ENCODE peak calls at places on chromosomes 6 and 20, in ten cellular contexts. Y is IMR-90; Q is effector memory CD4-positive, alpha-beta T cell; O is DND-41; N is coronary artery; K is fibroblast of mammary gland; U is uterus; F is GM12865; X is GM23248; D is lower lobe of right lung. V is an unnamed sample.

GRCh38 chr20:16178671-16179070 is 394.6 kb downstream of the KIF16B start:
- DNase-seq in Y (no peak), Q (no peak), O (no peak), N (no peak), K (no peak), U (no peak), F (no peak), X (no peak), D (no peak), V (no peak)

GRCh38 chr20:29123861-29124260 is 2133.6 kb upstream of the DEFB115 start:
- DNase-seq in Y (no peak), Q (no peak), O (no peak), N (no peak), K (no peak), U (no peak), F (no peak), X (no peak), D (no peak), V (no peak)

GRCh38 chr6:38136547-38136946 is 317.0 kb downstream of the ZFAND3 start:
- DNase-seq in Y (peak), Q (no peak), O (no peak), N (no peak), K (peak), U (no peak), F (no peak), X (peak), D (no peak), V (no peak)

GRCh38 chr6:10441004-10441654 is 26.3 kb upstream of the TFAP2A start:
- DNase-seq in Y (peak), Q (no peak), O (no peak), N (no peak), K (peak), U (no peak), F (no peak), X (peak), D (no peak), V (no peak)

GRCh38 chr6:125679651-125680050 is 69.8 kb upstream of the HEY2 start:
- DNase-seq in Y (no peak), Q (no peak), O (no peak), N (no peak), K (no peak), U (no peak), F (no peak), X (no peak), D (no peak), V (no peak)

GRCh38 chr6:36232172-36232571 is 35.6 kb downstream of the BRPF3 start:
- DNase-seq in Y (no peak), Q (no peak), O (no peak), N (no peak), K (no peak), U (no peak), F (no peak), X (no peak), D (no peak), V (no peak)

GRCh38 chr6:148737806-148738205 is 9.0 kb upstream of the UST start:
- DNase-seq in Y (no peak), Q (no peak), O (no peak), N (no peak), K (no peak), U (no peak), F (no peak), X (no peak), D (no peak), V (no peak)

GRCh38 chr20:4066551-4066950 is 51.2 kb upstream of the RNF24 start:
- DNase-seq in Y (no peak), Q (no peak), O (no peak), N (no peak), K (no peak), U (no peak), F (no peak), X (no peak), D (no peak), V (no peak)

GRCh38 chr6:13101985-13102384 is 226.4 kb downstream of the TBC1D7 start:
- DNase-seq in Y (no peak), Q (no peak), O (no peak), N (no peak), K (no peak), U (no peak), F (no peak), X (no peak), D (no peak), V (no peak)

GRCh38 chr20:48069626-48070025 is 284.3 kb upstream of the SULF2 start:
- DNase-seq in Y (no peak), Q (no peak), O (no peak), N (no peak), K (no peak), U (no peak), F (no peak), X (no peak), D (no peak), V (no peak)

GRCh38 chr6:33577718-33578117 is 2.4 kb downstream of the BAK1 start:
- DNase-seq in Y (no peak), Q (no peak), O (no peak), N (no peak), K (no peak), U (no peak), F (no peak), X (no peak), D (no peak), V (no peak)

GRCh38 chr6:23483896-23484295 is 642.1 kb upstream of the NRSN1 start:
- DNase-seq in Y (no peak), Q (no peak), O (no peak), N (no peak), K (no peak), U (no peak), F (no peak), X (no peak), D (no peak), V (no peak)

GRCh38 chr6:52352239-52353008 is 9.5 kb upstream of the PAQR8 start:
- DNase-seq in Y (peak), Q (no peak), O (no peak), N (no peak), K (peak), U (no peak), F (peak), X (peak), D (peak), V (no peak)

GRCh38 chr6:75748743-75749538 is at the start of gene MYO6:
- DNase-seq in Y (peak), Q (peak), O (no peak), N (peak), K (peak), U (peak), F (peak), X (peak), D (peak), V (peak)

GRCh38 chr20:50510706-50511401 is 671 bp downstream of the PTPN1 start:
- DNase-seq in Y (no peak), Q (no peak), O (peak), N (no peak), K (no peak), U (no peak), F (no peak), X (peak), D (peak), V (peak)

GRCh38 chr20:38117635-38118034 is 47.4 kb downstream of the TGM2 start:
- DNase-seq in Y (peak), Q (no peak), O (no peak), N (no peak), K (no peak), U (no peak), F (no peak), X (peak), D (no peak), V (no peak)

GRCh38 chr6:110526731-110527130 is 50.3 kb upstream of the SLC22A16 start:
- DNase-seq in Y (no peak), Q (no peak), O (no peak), N (no peak), K (no peak), U (no peak), F (no peak), X (no peak), D (no peak), V (no peak)

GRCh38 chr6:110528930-110529325 is 52.5 kb upstream of the SLC22A16 start:
- DNase-seq in Y (no peak), Q (no peak), O (no peak), N (no peak), K (no peak), U (no peak), F (no peak), X (no peak), D (no peak), V (no peak)

GRCh38 chr6:110527516-110527915 is 51.1 kb upstream of the SLC22A16 start:
- DNase-seq in Y (no peak), Q (no peak), O (no peak), N (no peak), K (no peak), U (no peak), F (no peak), X (no peak), D (no peak), V (no peak)

GRCh38 chr6:110529355-110529754 is 52.9 kb upstream of the SLC22A16 start:
- DNase-seq in Y (peak), Q (no peak), O (no peak), N (no peak), K (peak), U (no peak), F (no peak), X (peak), D (no peak), V (no peak)

DNA sequence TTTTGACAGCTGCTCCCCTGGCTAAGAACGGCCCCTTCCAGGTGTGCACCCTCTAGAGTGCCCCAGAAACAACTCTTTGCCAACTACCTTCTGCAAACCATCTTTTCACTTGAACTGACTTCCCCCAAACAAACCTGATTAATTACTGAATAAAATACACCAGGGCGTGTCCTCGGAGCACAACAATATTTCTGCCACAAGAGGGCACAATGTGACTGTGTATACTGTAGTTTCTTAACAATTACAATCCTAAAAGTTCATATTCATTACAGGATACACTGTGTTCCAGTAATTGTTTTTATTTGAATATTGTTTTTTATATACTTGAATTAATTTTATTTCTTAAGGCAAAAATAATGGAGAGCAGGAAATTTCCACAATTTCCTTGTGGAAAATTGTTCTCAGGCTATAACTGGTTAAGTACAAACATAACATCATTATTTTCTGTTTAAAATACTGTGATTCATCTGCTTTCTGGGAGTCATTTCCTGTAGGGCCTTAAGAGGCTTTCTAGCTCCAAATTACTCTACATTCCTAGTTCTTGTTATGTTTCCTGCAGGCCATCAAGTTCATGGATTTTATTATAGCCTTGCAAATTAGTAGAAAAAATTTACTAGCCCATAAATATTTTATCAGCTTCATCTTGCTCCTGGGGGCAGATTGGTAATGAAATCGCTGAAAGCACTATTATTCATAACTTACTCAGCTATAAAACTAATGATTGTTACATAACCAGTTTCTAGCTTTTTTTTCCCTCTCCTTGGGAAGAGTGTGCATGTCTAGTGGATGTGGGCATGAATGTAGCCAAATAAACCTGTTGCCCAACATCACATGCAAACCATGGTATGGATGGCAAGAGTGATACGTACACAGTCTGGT is 51.9 kb upstream of the SLC22A16 start:
- DNase-seq in Y (peak), Q (peak), O (peak), N (no peak), K (peak), U (peak), F (peak), X (peak), D (no peak), V (peak)
- H3K4me3 ChIP-seq in Y (no peak), Q (no peak), O (no peak), N (no peak), K (no peak), U (no peak), F (no peak), X (peak), D (no peak), V (no peak)

GRCh38 chr20:35405775-35406174 is 6.0 kb downstream of the UQCC1 start:
- DNase-seq in Y (no peak), Q (no peak), O (no peak), N (no peak), K (no peak), U (no peak), F (no peak), X (no peak), D (no peak), V (no peak)

GRCh38 chr20:35404614-35405259 is 7.0 kb downstream of the UQCC1 start:
- DNase-seq in Y (no peak), Q (no peak), O (no peak), N (no peak), K (no peak), U (no peak), F (peak), X (no peak), D (no peak), V (no peak)

GRCh38 chr20:35409542-35409941 is 2.2 kb downstream of the UQCC1 start:
- DNase-seq in Y (no peak), Q (no peak), O (no peak), N (no peak), K (no peak), U (no peak), F (no peak), X (no peak), D (no peak), V (no peak)

GRCh38 chr20:35408270-35408669 is 3.5 kb downstream of the UQCC1 start:
- DNase-seq in Y (no peak), Q (no peak), O (no peak), N (no peak), K (no peak), U (no peak), F (no peak), X (no peak), D (no peak), V (no peak)

GRCh38 chr20:35410613-35411012 is 1.2 kb downstream of the UQCC1 start:
- DNase-seq in Y (no peak), Q (no peak), O (no peak), N (no peak), K (no peak), U (no peak), F (no peak), X (no peak), D (no peak), V (no peak)
- H3K4me3 ChIP-seq in Y (peak), Q (no peak), O (peak), N (no peak), K (peak), U (no peak), F (peak), X (peak), D (peak), V (no peak)

GRCh38 chr6:71411882-71412281 is 123.3 kb downstream of the OGFRL1 start:
- DNase-seq in Y (no peak), Q (no peak), O (no peak), N (no peak), K (no peak), U (no peak), F (no peak), X (no peak), D (no peak), V (no peak)

GRCh38 chr6:71410164-71410566 is 121.6 kb downstream of the OGFRL1 start:
- DNase-seq in Y (peak), Q (no peak), O (no peak), N (no peak), K (peak), U (no peak), F (peak), X (no peak), D (no peak), V (no peak)

GRCh38 chr6:71410681-71411080 is 122.1 kb downstream of the OGFRL1 start:
- DNase-seq in Y (no peak), Q (no peak), O (no peak), N (no peak), K (peak), U (no peak), F (no peak), X (peak), D (no peak), V (no peak)

GRCh38 chr6:71412559-71412958 is 123.9 kb downstream of the OGFRL1 start:
- DNase-seq in Y (peak), Q (no peak), O (no peak), N (no peak), K (no peak), U (no peak), F (no peak), X (no peak), D (no peak), V (no peak)

DNA sequence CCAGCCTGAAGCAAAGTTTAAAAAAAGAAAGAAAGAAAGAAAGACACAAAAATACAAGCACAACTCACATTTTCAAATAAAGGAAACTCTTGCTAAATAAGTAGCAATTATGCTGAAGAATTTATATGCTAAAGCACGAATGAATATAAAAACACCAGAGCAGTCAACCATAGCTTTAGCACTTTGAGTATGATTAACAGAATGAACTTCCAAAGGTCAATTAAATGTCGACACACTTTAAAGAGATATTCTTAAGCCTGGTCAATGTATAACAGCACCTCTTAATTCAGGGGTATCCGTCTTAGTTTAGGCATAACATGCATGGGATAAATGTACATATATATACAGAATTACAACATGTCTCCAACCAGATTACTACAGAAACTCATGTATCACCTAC is 125.9 kb downstream of the OGFRL1 start:
- DNase-seq in Y (no peak), Q (no peak), O (no peak), N (no peak), K (no peak), U (no peak), F (no peak), X (no peak), D (no peak), V (no peak)
- H3K4me3 ChIP-seq in Y (no peak), Q (no peak), O (no peak), N (no peak), K (no peak), U (no peak), F (no peak), X (no peak), D (peak), V (no peak)

DNA sequence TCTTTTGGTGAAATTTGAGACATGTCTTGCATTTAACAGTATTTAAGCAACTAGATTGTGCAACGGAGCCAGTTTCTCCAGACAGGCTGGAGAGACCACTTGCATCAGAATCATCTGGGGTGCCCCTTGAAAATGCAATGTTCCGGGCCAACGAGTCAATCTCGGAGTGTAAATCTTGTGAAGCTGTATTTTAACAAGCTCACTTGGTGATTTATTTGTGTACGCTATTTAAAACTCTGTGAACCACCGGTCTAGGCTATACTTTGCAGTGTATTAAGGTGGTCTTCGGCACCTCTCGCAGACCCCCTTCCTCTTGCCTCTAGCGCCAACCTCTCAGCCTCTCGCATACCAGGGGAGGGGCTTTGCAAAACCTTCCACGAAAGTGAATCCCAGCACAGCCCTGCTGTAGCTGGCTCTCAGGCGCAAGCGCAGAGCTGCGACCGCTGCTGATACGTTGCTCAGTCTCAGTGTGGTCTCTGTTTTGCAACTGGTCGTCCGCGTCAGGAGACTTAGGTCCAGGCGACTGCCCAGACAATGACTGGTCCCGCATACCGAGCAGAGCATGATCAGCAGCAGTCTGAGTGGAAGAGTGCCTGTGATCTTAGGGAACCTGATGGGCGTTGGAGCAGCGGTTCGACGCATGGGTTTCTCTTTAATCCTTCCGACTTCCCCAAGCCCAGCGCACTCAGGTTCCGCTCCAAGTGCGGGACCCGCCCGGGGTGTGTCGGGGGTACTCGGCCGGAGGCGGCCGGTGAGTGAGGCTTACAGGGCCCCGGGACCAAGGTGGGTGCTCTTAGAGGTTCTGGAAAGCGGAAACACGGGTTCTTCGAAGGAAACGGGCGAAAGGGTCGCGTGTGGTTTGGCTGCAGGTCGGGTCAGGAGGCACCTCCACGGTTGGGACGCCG is at the start of gene ZNF391:
- DNase-seq in Y (peak), Q (peak), O (peak), N (peak), K (peak), U (peak), F (peak), X (peak), D (peak), V (peak)
- H3K4me3 ChIP-seq in Y (peak), Q (peak), O (peak), N (peak), K (peak), U (peak), F (peak), X (peak), D (peak), V (peak)

GRCh38 chr6:116545661-116546060 is at the start of gene TRAPPC3L:
- DNase-seq in Y (no peak), Q (no peak), O (no peak), N (no peak), K (no peak), U (no peak), F (no peak), X (no peak), D (no peak), V (no peak)
- H3K4me3 ChIP-seq in Y (no peak), Q (no peak), O (no peak), N (no peak), K (no peak), U (no peak), F (no peak), X (peak), D (no peak), V (no peak)

GRCh38 chr20:63275825-63276224 is 3.2 kb downstream of the ARFGAP1 start:
- DNase-seq in Y (no peak), Q (no peak), O (no peak), N (no peak), K (no peak), U (no peak), F (no peak), X (no peak), D (no peak), V (no peak)

GRCh38 chr20:63273180-63273579 is 567 bp downstream of the ARFGAP1 start:
- DNase-seq in Y (no peak), Q (no peak), O (no peak), N (no peak), K (no peak), U (no peak), F (no peak), X (peak), D (no peak), V (no peak)

GRCh38 chr20:63273635-63274380 is 1.2 kb downstream of the ARFGAP1 start:
- DNase-seq in Y (peak), Q (no peak), O (no peak), N (no peak), K (peak), U (no peak), F (no peak), X (peak), D (no peak), V (no peak)

GRCh38 chr20:63272105-63273078 is at the start of gene ARFGAP1:
- DNase-seq in Y (peak), Q (peak), O (peak), N (peak), K (peak), U (peak), F (peak), X (peak), D (peak), V (peak)

GRCh38 chr20:63274381-63275228 is 2.0 kb downstream of the ARFGAP1 start:
- DNase-seq in Y (no peak), Q (no peak), O (no peak), N (no peak), K (peak), U (no peak), F (no peak), X (peak), D (no peak), V (no peak)
- H3K4me3 ChIP-seq in Y (no peak), Q (no peak), O (no peak), N (peak), K (peak), U (no peak), F (no peak), X (peak), D (no peak), V (no peak)

DNA sequence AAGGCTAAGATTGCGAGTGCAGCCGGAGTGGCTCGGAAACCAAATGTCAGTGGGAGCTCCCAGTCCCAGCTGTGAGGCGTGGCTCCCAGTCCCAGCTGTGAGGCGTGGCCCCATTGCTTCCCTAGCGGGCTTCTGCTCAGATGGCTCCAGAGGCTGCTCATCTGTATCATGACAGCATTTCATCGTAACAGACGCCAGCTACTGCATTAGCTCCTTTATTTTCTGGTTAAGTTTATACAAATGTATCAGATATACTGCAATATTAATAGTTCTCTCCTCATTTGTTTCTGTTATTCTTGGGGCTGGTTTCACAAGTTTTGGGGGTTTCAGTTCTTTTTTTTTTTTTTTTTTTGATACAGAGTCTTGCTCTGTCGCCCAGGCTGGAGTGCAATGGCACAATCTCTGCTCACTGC is 34.7 kb upstream of the TBXT start:
- DNase-seq in Y (no peak), Q (no peak), O (no peak), N (no peak), K (no peak), U (no peak), F (peak), X (no peak), D (no peak), V (no peak)
- H3K4me3 ChIP-seq in Y (no peak), Q (no peak), O (no peak), N (no peak), K (no peak), U (no peak), F (peak), X (no peak), D (no peak), V (no peak)

GRCh38 chr20:62363920-62364851 is 2.9 kb downstream of the LAMA5 start:
- DNase-seq in Y (no peak), Q (no peak), O (no peak), N (peak), K (no peak), U (peak), F (no peak), X (no peak), D (peak), V (no peak)
- H3K4me3 ChIP-seq in Y (no peak), Q (no peak), O (no peak), N (peak), K (no peak), U (no peak), F (no peak), X (no peak), D (peak), V (no peak)

V was measured in CD8-positive, alpha-beta T cell.